ENCODE peak calls at places on chromosomes 16 and 17, in seven cellular contexts. N is PC-3, H is GM23248, F is SK-N-SH, E is PC-9, S is GM23338, J is HCT116. Z is an unnamed sample.
A peak's percentile ranks its signal among the peaks of the same experiment; 100 is the strongest.

GRCh38 chr17:17975441-17975840 is 2.8 kb downstream of the DRC3 start:
- DNase-seq in N (no peak), F (no peak), S (no peak), J (no peak), H (no peak), E (no peak), Z (no peak)

GRCh38 chr16:54414671-54415070 is 128.1 kb upstream of the IRX3 start:
- DNase-seq in F (no peak), E (no peak), S (no peak), J (no peak), H (no peak), N (no peak), Z (no peak)

GRCh38 chr16:65318590-65319267 is 196.9 kb upstream of the CDH11 start:
- DNase-seq in F (no peak), J (no peak), S (peak; percentile 76), H (no peak), E (no peak), N (no peak), Z (no peak)

GRCh38 chr17:8475820-8476219 is 40.1 kb downstream of the NDEL1 start:
- DNase-seq in N (no peak), S (no peak), F (no peak), H (no peak), J (no peak), E (no peak), Z (no peak)

GRCh38 chr16:75471723-75472634 is 7.5 kb upstream of the TMEM170A start:
- DNase-seq in J (no peak), S (peak; percentile 82), E (peak; percentile 54), N (peak; percentile 69), H (peak; percentile 85), F (peak; percentile 91), Z (peak; percentile 58)

GRCh38 chr16:66337434-66338188 is 28.9 kb upstream of the CDH5 start:
- DNase-seq in J (no peak), S (no peak), E (no peak), F (no peak), N (no peak), H (no peak), Z (no peak)

GRCh38 chr17:37829446-37830142 is 84.7 kb upstream of the HNF1B start:
- DNase-seq in H (no peak), F (no peak), J (no peak), N (no peak), E (no peak), S (no peak), Z (peak; percentile 88)

GRCh38 chr17:5832886-5833285 is 237.3 kb upstream of the WSCD1 start:
- DNase-seq in S (peak; percentile 84), N (peak; percentile 83), J (peak; percentile 58), E (peak; percentile 47), F (no peak), H (peak; percentile 25), Z (peak; percentile 43)

GRCh38 chr16:29321585-29321984 is 84.9 kb downstream of the NPIPB11 start:
- DNase-seq in S (no peak), N (no peak), H (no peak), F (no peak), E (no peak), J (no peak), Z (no peak)

GRCh38 chr17:740240-741055 is 8.1 kb downstream of the TLCD3A start:
- DNase-seq in S (no peak), J (no peak), E (no peak), F (no peak), N (no peak), H (no peak), Z (no peak)
- H3K9me2 ChIP-seq in S (no peaks in the 10 kb centered on the region), J (no peaks in the 10 kb centered on the region), E (no peaks in the 10 kb centered on the region), F (no peaks in the 10 kb centered on the region), N (no peaks in the 10 kb centered on the region), H (no peaks in the 10 kb centered on the region), Z (no peaks in the 10 kb centered on the region)

GRCh38 chr16:2712546-2712945 is 7.5 kb downstream of the PRSS27 start:
- DNase-seq in S (no peak), F (no peak), H (no peak), E (no peak), J (no peak), N (no peak), Z (no peak)
- H3K9me2 ChIP-seq in S (no peaks in the 10 kb centered on the region), F (no peaks in the 10 kb centered on the region), H (no peaks in the 10 kb centered on the region), E (no peaks in the 10 kb centered on the region), J (no peaks in the 10 kb centered on the region), N (no peaks in the 10 kb centered on the region), Z (no peaks in the 10 kb centered on the region)

GRCh38 chr17:1774390-1775176 is 12.7 kb downstream of the SERPINF1 start:
- DNase-seq in J (no peak), F (no peak), N (no peak), E (no peak), H (no peak), S (no peak), Z (no peak)

GRCh38 chr17:1776328-1776727 is 14.5 kb downstream of the SERPINF1 start:
- DNase-seq in S (no peak), N (no peak), H (no peak), J (no peak), F (no peak), E (no peak), Z (no peak)

GRCh38 chr17:1773755-1774181 is 11.9 kb downstream of the SERPINF1 start:
- DNase-seq in E (no peak), N (no peak), J (no peak), H (no peak), S (no peak), F (no peak), Z (no peak)

GRCh38 chr17:1779571-1780074 is 17.8 kb downstream of the SERPINF1 start:
- DNase-seq in H (peak; percentile 95), F (peak; percentile 44), J (no peak), S (no peak), E (no peak), N (peak; percentile 77), Z (no peak)

DNA sequence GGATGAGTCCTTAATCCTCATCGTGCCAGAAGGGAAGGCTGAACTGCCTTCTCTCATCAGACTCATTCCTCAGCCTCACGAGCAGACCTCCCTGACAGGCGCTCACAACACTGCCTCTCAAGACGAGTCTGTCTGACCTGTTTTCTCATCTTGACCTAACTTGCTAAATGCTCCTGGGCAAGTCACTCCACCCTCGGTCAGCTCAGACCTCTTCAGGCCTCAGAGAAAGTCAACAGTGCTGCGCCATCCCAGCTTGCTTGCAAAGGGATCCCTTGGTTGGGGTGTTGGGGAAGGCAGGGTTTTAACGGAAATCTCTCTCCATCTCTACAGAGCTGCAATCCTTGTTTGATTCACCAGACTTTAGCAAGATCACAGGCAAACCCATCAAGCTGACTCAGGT is 15.0 kb downstream of the SERPINF1 start:
- DNase-seq in J (no peak), E (no peak), H (no peak), S (no peak), F (no peak), N (no peak), Z (no peak)
- H3K9me2 ChIP-seq in J (no peaks in the 10 kb centered on the region), E (no peaks in the 10 kb centered on the region), H (no peaks in the 10 kb centered on the region), S (no peaks in the 10 kb centered on the region), F (no peaks in the 10 kb centered on the region), N (no peaks in the 10 kb centered on the region), Z (no peaks in the 10 kb centered on the region)

DNA sequence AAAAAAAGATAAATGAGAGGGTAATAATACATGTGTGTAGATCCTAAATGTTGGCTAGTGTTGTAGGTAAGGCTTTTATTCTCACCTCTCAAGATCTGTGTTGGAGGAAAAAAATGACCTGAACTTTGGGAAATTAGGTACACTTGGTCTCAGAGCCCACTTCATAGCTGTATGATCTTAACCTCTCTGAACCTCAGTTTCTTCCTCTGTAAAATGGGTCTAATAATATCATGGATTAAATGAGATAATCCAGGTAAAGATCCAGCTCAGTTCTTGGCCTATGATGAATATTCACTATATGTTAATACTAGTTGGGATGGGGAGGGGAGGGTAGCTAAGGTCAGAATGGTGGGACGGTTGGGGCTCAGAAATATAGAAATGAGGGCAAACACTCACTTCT is 24.3 kb upstream of the GPRC5B start:
- DNase-seq in H (no peak), J (no peak), F (no peak), E (no peak), S (no peak), N (no peak), Z (no peak)
- H3K9me2 ChIP-seq in H (no peaks in the 10 kb centered on the region), J (no peaks in the 10 kb centered on the region), F (no peaks in the 10 kb centered on the region), E (no peaks in the 10 kb centered on the region), S (no peaks in the 10 kb centered on the region), N (no peaks in the 10 kb centered on the region), Z (no peaks in the 10 kb centered on the region)

DNA sequence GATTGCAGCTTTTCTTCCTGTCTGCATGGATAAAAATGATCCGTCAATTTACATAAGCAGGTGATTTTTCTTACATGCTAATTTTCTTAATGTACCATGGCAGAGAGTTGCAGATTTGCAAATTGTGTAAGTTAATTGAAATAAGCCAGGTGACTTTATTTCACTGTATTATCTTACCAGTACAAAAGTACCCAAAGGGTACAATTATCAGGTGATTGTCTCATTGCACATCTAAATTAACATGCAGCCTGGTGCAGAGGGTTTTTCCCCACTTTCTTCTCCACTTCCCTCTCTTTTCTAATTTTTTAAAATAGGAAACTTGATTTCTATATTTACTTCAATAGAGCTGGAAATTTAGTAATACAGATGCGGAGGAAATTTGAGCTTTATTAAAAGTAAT is 11.2 kb downstream of the NLK start:
- DNase-seq in E (no peak), J (no peak), H (no peak), S (no peak), N (no peak), F (no peak), Z (no peak)
- H3K9me2 ChIP-seq in E (no peaks in the 10 kb centered on the region), J (no peaks in the 10 kb centered on the region), H (no peaks in the 10 kb centered on the region), S (no peaks in the 10 kb centered on the region), N (no peaks in the 10 kb centered on the region), F (no peaks in the 10 kb centered on the region), Z (no peaks in the 10 kb centered on the region)

GRCh38 chr16:25796239-25796638 is 104.5 kb downstream of the HS3ST4 start:
- DNase-seq in N (no peak), E (no peak), S (no peak), H (no peak), J (no peak), F (no peak), Z (no peak)

GRCh38 chr16:25799816-25800215 is 108.1 kb downstream of the HS3ST4 start:
- DNase-seq in F (no peak), J (no peak), E (no peak), S (no peak), N (no peak), H (no peak), Z (no peak)

DNA sequence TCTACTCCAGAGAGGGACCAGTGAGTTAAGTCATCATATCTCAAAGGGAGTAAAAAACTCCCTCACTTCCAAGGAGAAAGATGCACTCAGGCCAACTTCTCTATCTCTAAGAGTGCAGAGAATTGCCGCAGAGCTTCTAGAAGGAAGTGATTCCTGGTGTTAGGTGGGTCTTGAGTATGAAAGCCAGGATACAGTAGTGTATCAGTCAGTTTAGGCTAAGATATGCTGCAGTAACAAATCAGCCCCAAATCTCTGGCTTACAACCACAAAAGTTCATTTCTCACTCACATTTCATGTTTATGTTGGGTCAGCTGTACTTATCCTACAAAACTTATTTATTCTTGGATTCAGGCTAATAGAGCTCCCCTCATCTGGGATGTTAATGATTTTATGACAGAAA is 106.3 kb downstream of the HS3ST4 start:
- DNase-seq in E (no peak), S (no peak), J (no peak), N (no peak), H (no peak), F (no peak), Z (no peak)
- H3K9me2 ChIP-seq in E (no peaks in the 10 kb centered on the region), S (no peaks in the 10 kb centered on the region), J (no peaks in the 10 kb centered on the region), N (no peaks in the 10 kb centered on the region), H (no peaks in the 10 kb centered on the region), F (no peaks in the 10 kb centered on the region), Z (no peaks in the 10 kb centered on the region)